ENCODE peak calls at places on chromosomes 1 and 21, in six cellular contexts. J is cardiac muscle cell, K is lung, A is colonic mucosa, G is heart left ventricle, U is ovary. W is an unnamed sample. For H3K9me3 and H3K4me1, the result is how much of the 10 kb centered on the place peaks cover.

GRCh38 chr1:84701366-84701765 is 11.1 kb upstream of the SSX2IP start:
- DNase-seq in K (no peak), U (no peak), G (no peak), J (peak), A (no peak), W (no peak)

GRCh38 chr1:28580706-28581530 is 11.1 kb upstream of the RAB42 start:
- DNase-seq in K (peak), J (peak), A (peak), U (no peak), G (peak), W (peak)

GRCh38 chr1:182397653-182398388 is 2.6 kb downstream of the TEDDM1 start:
- DNase-seq in A (no peak), U (no peak), K (peak), J (no peak), G (no peak), W (no peak)

GRCh38 chr1:26994772-26995625 is 1.5 kb downstream of the TRNP1 start:
- DNase-seq in K (no peak), G (no peak), U (no peak), A (no peak), J (no peak), W (no peak)

GRCh38 chr21:44735821-44736220 is 24.4 kb upstream of the TSPEAR start:
- DNase-seq in A (no peak), G (no peak), K (no peak), J (no peak), U (no peak), W (no peak)

GRCh38 chr1:234186037-234186688 is 187.1 kb upstream of the COA6 start:
- DNase-seq in U (no peak), A (no peak), G (no peak), K (no peak), J (peak), W (no peak)

GRCh38 chr1:167601442-167602380 is 28.3 kb upstream of the RCSD1 start:
- DNase-seq in J (peak), A (peak), U (no peak), K (peak), G (peak), W (peak)

GRCh38 chr1:47465605-47466004 is 27.8 kb downstream of the FOXD2 start:
- DNase-seq in G (no peak), J (no peak), K (no peak), A (no peak), U (no peak), W (no peak)

GRCh38 chr1:45001011-45001481 is 10.1 kb downstream of the HECTD3 start:
- DNase-seq in A (no peak), K (peak), U (no peak), J (no peak), G (no peak), W (no peak)

GRCh38 chr21:46171585-46171984 is 12.7 kb downstream of the SPATC1L start:
- DNase-seq in K (no peak), U (no peak), G (no peak), A (no peak), J (peak), W (no peak)

GRCh38 chr1:59672851-59673574 is 141.7 kb upstream of the HOOK1 start:
- DNase-seq in U (no peak), J (peak), A (no peak), G (no peak), K (no peak), W (no peak)

GRCh38 chr21:44571296-44571695 is 2.2 kb upstream of the KRTAP10-4 start:
- DNase-seq in U (no peak), A (no peak), K (no peak), J (no peak), G (no peak), W (no peak)

GRCh38 chr1:192252776-192253175 is 64.0 kb upstream of the RGS21 start:
- DNase-seq in U (no peak), K (no peak), A (no peak), J (peak), G (no peak), W (no peak)

GRCh38 chr1:203840208-203840808 is 21.1 kb upstream of the SNRPE start:
- DNase-seq in U (no peak), A (no peak), G (no peak), J (no peak), K (no peak), W (no peak)

GRCh38 chr1:203842559-203842876 is 18.9 kb upstream of the SNRPE start:
- DNase-seq in A (no peak), K (no peak), J (no peak), U (no peak), G (no peak), W (no peak)

GRCh38 chr1:203835476-203835875 is 25.9 kb upstream of the SNRPE start:
- DNase-seq in U (no peak), J (no peak), A (no peak), K (no peak), G (no peak), W (no peak)

GRCh38 chr1:203839081-203839480 is 22.3 kb upstream of the SNRPE start:
- DNase-seq in U (no peak), K (no peak), J (peak), A (no peak), G (no peak), W (no peak)
- H3K9me3 ChIP-seq in U (under half), K (under half), J (under half), A (under half), G (under half), W (under half)

GRCh38 chr1:42931108-42931539 is 27.5 kb downstream of the SLC2A1 start:
- DNase-seq in K (peak), A (peak), G (no peak), U (no peak), J (peak), W (peak)

GRCh38 chr1:42928859-42929258 is 29.8 kb downstream of the SLC2A1 start:
- DNase-seq in K (no peak), U (no peak), G (no peak), J (no peak), A (no peak), W (no peak)

GRCh38 chr1:42931911-42932422 is 26.7 kb downstream of the SLC2A1 start:
- DNase-seq in A (peak), J (no peak), K (peak), G (peak), U (no peak), W (peak)

GRCh38 chr1:42929434-42930177 is 29.1 kb downstream of the SLC2A1 start:
- DNase-seq in K (no peak), U (no peak), A (no peak), G (no peak), J (no peak), W (no peak)

DNA sequence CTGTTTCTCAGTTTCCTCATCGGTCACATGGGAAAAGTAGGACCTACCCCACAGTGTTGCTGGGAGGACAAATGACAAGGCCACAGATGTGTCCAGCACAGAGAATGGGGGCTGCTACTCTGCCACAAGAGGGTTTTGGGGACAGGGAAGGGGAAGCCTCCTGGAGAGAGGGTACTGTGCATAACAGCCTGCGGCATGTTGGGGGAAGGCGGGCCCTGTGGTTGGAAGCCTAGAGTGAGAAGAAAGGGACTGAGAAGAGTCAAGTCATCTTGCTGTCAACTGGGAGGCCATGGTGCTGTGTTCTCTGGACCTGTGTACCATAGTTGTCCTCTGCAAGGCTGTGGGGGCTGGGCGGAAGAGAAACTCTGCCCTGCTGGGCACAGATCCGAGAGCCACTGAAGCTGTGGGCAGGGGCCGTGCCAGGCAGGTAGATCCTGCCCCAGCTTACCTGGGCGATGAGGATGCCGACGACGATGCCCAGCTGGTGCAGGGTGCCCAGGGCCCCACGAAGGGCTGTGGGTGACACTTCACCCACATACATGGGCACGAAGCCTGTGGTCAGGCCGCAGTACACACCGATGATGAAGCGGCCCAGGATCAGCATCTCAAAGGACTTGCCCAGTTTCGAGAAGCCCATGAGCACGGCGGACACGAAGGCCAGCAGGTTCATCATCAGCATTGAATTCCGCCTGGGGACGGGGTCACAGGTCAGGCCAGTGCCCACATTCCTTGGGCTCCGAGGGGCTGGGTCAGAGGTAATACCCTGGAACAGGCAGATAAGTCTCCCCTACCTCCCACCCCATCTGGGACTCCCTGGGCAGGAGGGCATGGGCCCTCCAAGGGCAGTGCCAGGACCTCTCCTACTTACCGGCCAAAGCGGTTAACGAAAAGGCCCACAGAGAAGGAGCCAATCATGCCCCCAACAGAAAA is 28.2 kb downstream of the SLC2A1 start:
- DNase-seq in K (no peak), G (no peak), U (no peak), A (peak), J (no peak), W (no peak)
- H3K4me1 ChIP-seq in K (under half), G (under half), U (under half), A (under half), J (under half), W (half or more)

GRCh38 chr21:25118648-25119047 is 488.6 kb downstream of the MRPL39 start:
- DNase-seq in J (no peak), G (no peak), U (no peak), K (no peak), A (no peak), W (no peak)

GRCh38 chr21:25115021-25115420 is 492.3 kb downstream of the MRPL39 start:
- DNase-seq in K (no peak), U (no peak), J (no peak), G (no peak), A (no peak), W (no peak)
- H3K9me3 ChIP-seq in K (under half), U (under half), J (under half), G (under half), A (under half), W (under half)

GRCh38 chr1:154622503-154623039 is 14.6 kb upstream of the ADAR start:
- DNase-seq in K (no peak), U (no peak), J (no peak), G (no peak), A (no peak), W (no peak)
- H3K4me1 ChIP-seq in K (under half), U (under half), J (under half), G (under half), A (under half), W (under half)

GRCh38 chr1:3003039-3003940 is 18.0 kb upstream of the ACTRT2 start:
- DNase-seq in G (no peak), K (no peak), J (no peak), A (no peak), U (no peak), W (no peak)
- H3K9me3 ChIP-seq in G (under half), K (under half), J (under half), A (under half), U (under half), W (under half)

DNA sequence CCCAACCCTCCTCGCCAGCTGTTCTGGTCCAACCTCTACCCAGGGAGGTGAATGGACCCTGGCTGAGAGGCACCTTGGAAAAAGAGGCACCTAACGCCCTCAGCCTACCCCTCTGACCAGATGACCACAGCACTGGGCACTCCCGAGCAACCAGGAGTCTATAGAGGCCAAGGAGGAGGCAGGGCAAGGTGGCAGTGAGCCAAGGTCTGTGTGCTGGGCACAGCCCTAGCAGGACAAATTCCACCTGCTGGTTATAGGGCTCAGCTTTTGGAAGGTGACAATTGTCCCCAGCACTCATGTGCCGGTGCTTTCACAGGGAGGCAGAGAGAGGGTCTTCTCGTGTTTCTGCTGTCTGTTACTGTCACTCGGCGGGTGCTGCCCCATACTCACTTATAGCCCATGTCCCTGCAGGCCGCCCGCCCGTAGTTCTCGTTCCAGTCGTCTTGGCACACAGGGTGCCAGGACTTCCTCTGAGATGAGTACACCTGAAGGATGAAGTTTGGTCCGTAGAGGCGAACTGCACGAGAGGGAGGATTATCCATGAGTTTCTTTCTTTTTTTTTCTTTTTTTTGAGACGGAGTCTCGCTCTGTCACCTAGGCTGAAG is 27.8 kb downstream of the TMPRSS2 start:
- DNase-seq in K (no peak), A (peak), U (no peak), G (no peak), J (no peak), W (no peak)
- H3K4me1 ChIP-seq in K (under half), A (under half), U (under half), G (under half), J (under half), W (under half)

GRCh38 chr1:73564294-73564693 is 633.7 kb downstream of the LRRIQ3 start:
- DNase-seq in J (no peak), K (no peak), G (no peak), A (no peak), U (no peak), W (no peak)
- H3K9me3 ChIP-seq in J (under half), K (under half), G (under half), A (under half), U (under half), W (under half)

DNA sequence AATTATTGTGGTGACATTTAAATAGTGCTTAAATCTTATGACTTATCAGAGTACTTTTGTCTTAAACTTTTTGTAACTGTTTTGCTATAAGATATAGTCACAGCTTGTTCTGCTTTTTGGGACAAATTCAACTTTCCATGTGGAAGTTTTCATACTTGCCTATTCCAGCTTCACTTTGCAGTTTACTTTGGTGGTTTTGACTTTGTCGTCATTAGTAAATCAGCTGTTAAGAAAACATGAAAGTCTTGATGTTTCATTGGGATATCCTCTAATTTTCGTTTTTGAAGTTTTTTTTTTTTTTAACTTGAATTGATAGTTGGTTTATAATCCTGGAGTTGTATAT is 31.3 kb downstream of the SDCCAG8 start:
- DNase-seq in J (peak), G (no peak), K (no peak), A (no peak), U (no peak), W (no peak)
- H3K4me1 ChIP-seq in J (under half), G (under half), K (under half), A (under half), U (under half), W (under half)

DNA sequence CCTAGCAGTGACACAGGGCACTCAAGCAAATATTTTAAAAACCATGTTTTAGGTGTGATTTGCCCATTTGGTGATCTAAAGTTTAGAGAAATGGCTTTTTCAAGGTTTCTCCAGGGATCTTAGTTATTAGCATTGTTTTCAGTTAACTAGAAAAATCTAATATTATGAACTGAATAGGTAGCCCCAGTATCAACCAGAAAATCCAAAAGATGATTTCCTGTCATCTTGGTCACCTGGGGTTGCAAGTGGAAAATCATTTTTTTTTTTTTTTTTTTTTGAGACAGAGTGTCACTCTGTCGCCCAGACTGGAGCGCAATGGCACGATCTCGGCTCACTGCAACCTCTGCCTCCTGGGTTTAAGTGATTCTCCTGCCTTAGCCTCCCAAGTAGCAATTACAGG is 106.6 kb upstream of the FMN2 start:
- DNase-seq in J (no peak), A (no peak), K (no peak), U (no peak), G (no peak), W (no peak)
- H3K9me3 ChIP-seq in J (under half), A (under half), K (under half), U (under half), G (under half), W (under half)